ENCODE peak calls at places on chromosome 1, in nine cellular contexts. One of them, this sample, is unnamed.

GRCh38 chr1:39919545-39919944 is 17.8 kb upstream of the MYCL start:
- DNase-seq in NB4: peak
- DNase-seq in cardiac fibroblast: peak
- DNase-seq in tibial nerve: no peak
- DNase-seq in GM23248: peak
- DNase-seq in AG09309: no peak
- DNase-seq in T-helper 2 cell: peak
- DNase-seq in NCI-H1417: peak
- DNase-seq in ACHN: peak
- DNase-seq in this sample: peak

GRCh38 chr1:179448429-179449149 is 82.8 kb downstream of the AXDND1 start:
- DNase-seq in GM23248: no peak
- DNase-seq in NB4: no peak
- DNase-seq in cardiac fibroblast: no peak
- DNase-seq in NCI-H1417: no peak
- DNase-seq in AG09309: no peak
- DNase-seq in T-helper 2 cell: no peak
- DNase-seq in ACHN: no peak
- DNase-seq in tibial nerve: no peak
- DNase-seq in this sample: no peak

GRCh38 chr1:2443285-2444137 is 31.1 kb upstream of the PEX10 start:
- DNase-seq in GM23248: no peak
- DNase-seq in NB4: no peak
- DNase-seq in tibial nerve: no peak
- DNase-seq in T-helper 2 cell: no peak
- DNase-seq in AG09309: no peak
- DNase-seq in ACHN: no peak
- DNase-seq in cardiac fibroblast: no peak
- DNase-seq in NCI-H1417: no peak
- DNase-seq in this sample: no peak

GRCh38 chr1:12184008-12184681 is 17.4 kb downstream of the TNFRSF1B start:
- DNase-seq in AG09309: no peak
- DNase-seq in tibial nerve: peak
- DNase-seq in NCI-H1417: no peak
- DNase-seq in cardiac fibroblast: peak
- DNase-seq in T-helper 2 cell: no peak
- DNase-seq in ACHN: peak
- DNase-seq in NB4: peak
- DNase-seq in GM23248: peak
- DNase-seq in this sample: peak

GRCh38 chr1:96488777-96489176 is 232.8 kb upstream of the PTBP2 start:
- DNase-seq in AG09309: no peak
- DNase-seq in NB4: no peak
- DNase-seq in ACHN: no peak
- DNase-seq in cardiac fibroblast: no peak
- DNase-seq in NCI-H1417: no peak
- DNase-seq in tibial nerve: no peak
- DNase-seq in GM23248: no peak
- DNase-seq in T-helper 2 cell: no peak
- DNase-seq in this sample: no peak

GRCh38 chr1:150829751-150830150 is 21.7 kb upstream of the CTSK start:
- DNase-seq in tibial nerve: no peak
- DNase-seq in T-helper 2 cell: no peak
- DNase-seq in GM23248: peak
- DNase-seq in NCI-H1417: no peak
- DNase-seq in cardiac fibroblast: no peak
- DNase-seq in ACHN: peak
- DNase-seq in NB4: no peak
- DNase-seq in AG09309: no peak
- DNase-seq in this sample: no peak

GRCh38 chr1:200895801-200896570 is 1.3 kb downstream of the INAVA start:
- DNase-seq in ACHN: peak
- DNase-seq in NB4: peak
- DNase-seq in T-helper 2 cell: no peak
- DNase-seq in AG09309: no peak
- DNase-seq in tibial nerve: no peak
- DNase-seq in GM23248: no peak
- DNase-seq in NCI-H1417: no peak
- DNase-seq in cardiac fibroblast: no peak
- DNase-seq in this sample: no peak

GRCh38 chr1:241525026-241525425 is 5.5 kb upstream of the FH start:
- DNase-seq in tibial nerve: no peak
- DNase-seq in T-helper 2 cell: no peak
- DNase-seq in cardiac fibroblast: no peak
- DNase-seq in GM23248: no peak
- DNase-seq in AG09309: no peak
- DNase-seq in NB4: no peak
- DNase-seq in NCI-H1417: no peak
- DNase-seq in ACHN: no peak
- DNase-seq in this sample: no peak

GRCh38 chr1:117842408-117843170 is 86.8 kb downstream of the GDAP2 start:
- DNase-seq in NCI-H1417: no peak
- DNase-seq in NB4: no peak
- DNase-seq in AG09309: no peak
- DNase-seq in tibial nerve: no peak
- DNase-seq in cardiac fibroblast: no peak
- DNase-seq in ACHN: peak
- DNase-seq in T-helper 2 cell: no peak
- DNase-seq in GM23248: no peak
- DNase-seq in this sample: no peak

GRCh38 chr1:31752258-31752657 is 11.9 kb downstream of the ADGRB2 start:
- DNase-seq in tibial nerve: no peak
- DNase-seq in NCI-H1417: no peak
- DNase-seq in AG09309: no peak
- DNase-seq in NB4: no peak
- DNase-seq in ACHN: no peak
- DNase-seq in cardiac fibroblast: no peak
- DNase-seq in GM23248: no peak
- DNase-seq in T-helper 2 cell: no peak
- DNase-seq in this sample: no peak

GRCh38 chr1:243230914-243231313 is 24.2 kb downstream of the CEP170 start:
- DNase-seq in NB4: peak
- DNase-seq in T-helper 2 cell: no peak
- DNase-seq in ACHN: peak
- DNase-seq in cardiac fibroblast: no peak
- DNase-seq in NCI-H1417: no peak
- DNase-seq in AG09309: no peak
- DNase-seq in tibial nerve: no peak
- DNase-seq in GM23248: peak
- DNase-seq in this sample: no peak

GRCh38 chr1:229952670-229953520 is 114.1 kb upstream of the GALNT2 start:
- DNase-seq in NB4: no peak
- DNase-seq in cardiac fibroblast: peak
- DNase-seq in tibial nerve: no peak
- DNase-seq in GM23248: peak
- DNase-seq in AG09309: no peak
- DNase-seq in NCI-H1417: no peak
- DNase-seq in T-helper 2 cell: no peak
- DNase-seq in ACHN: no peak
- DNase-seq in this sample: no peak

GRCh38 chr1:93979718-93980319 is 70.6 kb upstream of the GCLM start:
- DNase-seq in ACHN: no peak
- DNase-seq in AG09309: peak
- DNase-seq in T-helper 2 cell: no peak
- DNase-seq in tibial nerve: no peak
- DNase-seq in cardiac fibroblast: peak
- DNase-seq in NCI-H1417: no peak
- DNase-seq in NB4: no peak
- DNase-seq in GM23248: peak
- DNase-seq in this sample: peak

GRCh38 chr1:26358411-26359384 is 4.8 kb upstream of the CRYBG2 start:
- DNase-seq in T-helper 2 cell: peak
- DNase-seq in NB4: no peak
- DNase-seq in NCI-H1417: no peak
- DNase-seq in GM23248: no peak
- DNase-seq in AG09309: no peak
- DNase-seq in cardiac fibroblast: no peak
- DNase-seq in tibial nerve: no peak
- DNase-seq in ACHN: no peak
- DNase-seq in this sample: no peak

GRCh38 chr1:182614796-182615451 is 10.7 kb upstream of the RGS16 start:
- DNase-seq in ACHN: peak
- DNase-seq in T-helper 2 cell: peak
- DNase-seq in NCI-H1417: peak
- DNase-seq in GM23248: peak
- DNase-seq in cardiac fibroblast: peak
- DNase-seq in AG09309: peak
- DNase-seq in tibial nerve: peak
- DNase-seq in NB4: peak
- DNase-seq in this sample: peak

GRCh38 chr1:48560114-48560513 is 88.1 kb upstream of the SPATA6 start:
- DNase-seq in T-helper 2 cell: no peak
- DNase-seq in tibial nerve: no peak
- DNase-seq in AG09309: no peak
- DNase-seq in NB4: no peak
- DNase-seq in NCI-H1417: no peak
- DNase-seq in GM23248: no peak
- DNase-seq in cardiac fibroblast: no peak
- DNase-seq in ACHN: no peak
- DNase-seq in this sample: no peak

This sample was measured in AG08395.